ENCODE peak calls at places on chromosome 20, in seven cellular contexts. One of them, this sample, is unnamed.

GRCh38 chr20:56414842-56415765 is 3.0 kb downstream of the CASS4 start:
- DNase-seq in H1: no peak
- DNase-seq in GM12878: no peak
- DNase-seq in HCT116: no peak
- DNase-seq in K562: peak; percentile 54
- DNase-seq in SK-N-SH: no peak
- DNase-seq in HepG2: no peak
- DNase-seq in this sample: no peak

GRCh38 chr20:41242807-41243206 is 74.7 kb downstream of the ZHX3 start:
- DNase-seq in GM12878: no peak
- DNase-seq in K562: no peak
- DNase-seq in SK-N-SH: no peak
- DNase-seq in HepG2: no peak
- DNase-seq in HCT116: no peak
- DNase-seq in H1: no peak
- DNase-seq in this sample: no peak

GRCh38 chr20:31871602-31871954 is 1.1 kb downstream of the TTLL9 start:
- DNase-seq in HepG2: no peak
- DNase-seq in K562: no peak
- DNase-seq in SK-N-SH: no peak
- DNase-seq in HCT116: no peak
- DNase-seq in H1: no peak
- DNase-seq in GM12878: no peak
- DNase-seq in this sample: no peak

GRCh38 chr20:24470782-24471582 is 1.6 kb downstream of the SYNDIG1 start:
- DNase-seq in K562: no peak
- DNase-seq in SK-N-SH: no peak
- DNase-seq in HCT116: no peak
- DNase-seq in GM12878: no peak
- DNase-seq in H1: peak; percentile 60
- DNase-seq in HepG2: no peak
- DNase-seq in this sample: no peak

GRCh38 chr20:56949318-56949717 is 317.1 kb downstream of the BMP7 start:
- DNase-seq in H1: no peak
- DNase-seq in SK-N-SH: no peak
- DNase-seq in HepG2: no peak
- DNase-seq in HCT116: peak; percentile 22
- DNase-seq in GM12878: no peak
- DNase-seq in K562: peak; percentile 39
- DNase-seq in this sample: no peak

GRCh38 chr20:48626226-48626937 is 201.4 kb downstream of the PREX1 start:
- DNase-seq in GM12878: no peak
- DNase-seq in HCT116: no peak
- DNase-seq in H1: no peak
- DNase-seq in K562: no peak
- DNase-seq in HepG2: no peak
- DNase-seq in SK-N-SH: no peak
- DNase-seq in this sample: no peak

GRCh38 chr20:3235661-3236324 is 3.2 kb downstream of the SLC4A11 start:
- DNase-seq in HCT116: no peak
- DNase-seq in K562: no peak
- DNase-seq in GM12878: no peak
- DNase-seq in SK-N-SH: no peak
- DNase-seq in H1: no peak
- DNase-seq in HepG2: no peak
- DNase-seq in this sample: no peak

GRCh38 chr20:25286917-25287316 is 39.0 kb downstream of the PYGB start:
- DNase-seq in K562: no peak
- DNase-seq in GM12878: no peak
- DNase-seq in H1: no peak
- DNase-seq in SK-N-SH: no peak
- DNase-seq in HepG2: no peak
- DNase-seq in HCT116: no peak
- DNase-seq in this sample: no peak

GRCh38 chr20:21522479-21523397 is 8.9 kb upstream of the NKX2-2 start:
- DNase-seq in H1: peak; percentile 71
- DNase-seq in HCT116: no peak
- DNase-seq in GM12878: no peak
- DNase-seq in K562: no peak
- DNase-seq in SK-N-SH: peak; percentile 27
- DNase-seq in HepG2: no peak
- DNase-seq in this sample: no peak

GRCh38 chr20:57695012-57695411 is 14.8 kb downstream of the PMEPA1 start:
- DNase-seq in HCT116: peak; percentile 48
- DNase-seq in HepG2: no peak
- DNase-seq in K562: no peak
- DNase-seq in SK-N-SH: no peak
- DNase-seq in GM12878: no peak
- DNase-seq in H1: no peak
- DNase-seq in this sample: peak; percentile 97

GRCh38 chr20:51159303-51159702 is 136.4 kb upstream of the KCNG1 start:
- DNase-seq in H1: peak; percentile 33
- DNase-seq in HCT116: no peak
- DNase-seq in GM12878: no peak
- DNase-seq in HepG2: no peak
- DNase-seq in SK-N-SH: peak; percentile 73
- DNase-seq in K562: no peak
- DNase-seq in this sample: no peak

GRCh38 chr20:35648836-35649235 is 15.9 kb downstream of the CPNE1 start:
- DNase-seq in GM12878: no peak
- DNase-seq in K562: no peak
- DNase-seq in SK-N-SH: no peak
- DNase-seq in HepG2: no peak
- DNase-seq in H1: no peak
- DNase-seq in HCT116: no peak
- DNase-seq in this sample: no peak

GRCh38 chr20:39083781-39084180 is 121.6 kb downstream of the DHX35 start:
- DNase-seq in GM12878: no peak
- DNase-seq in H1: no peak
- DNase-seq in HCT116: no peak
- DNase-seq in HepG2: no peak
- DNase-seq in K562: no peak
- DNase-seq in SK-N-SH: no peak
- DNase-seq in this sample: no peak

GRCh38 chr20:31685853-31686641 is 36.6 kb downstream of the BCL2L1 start:
- DNase-seq in HCT116: no peak
- DNase-seq in H1: no peak
- DNase-seq in GM12878: no peak
- DNase-seq in HepG2: no peak
- DNase-seq in SK-N-SH: no peak
- DNase-seq in K562: no peak
- DNase-seq in this sample: no peak

GRCh38 chr20:10093087-10093591 is 58.4 kb downstream of the ANKEF1 start:
- DNase-seq in HepG2: no peak
- DNase-seq in K562: no peak
- DNase-seq in HCT116: no peak
- DNase-seq in H1: no peak
- DNase-seq in GM12878: no peak
- DNase-seq in SK-N-SH: no peak
- DNase-seq in this sample: peak; percentile 54

GRCh38 chr20:38172344-38172743 is 7.3 kb upstream of the TGM2 start:
- DNase-seq in HepG2: peak; percentile 48
- DNase-seq in GM12878: no peak
- DNase-seq in K562: no peak
- DNase-seq in H1: no peak
- DNase-seq in SK-N-SH: no peak
- DNase-seq in HCT116: no peak
- DNase-seq in this sample: no peak

GRCh38 chr20:43119720-43120119 is 70.0 kb downstream of the PTPRT start:
- DNase-seq in H1: no peak
- DNase-seq in HCT116: no peak
- DNase-seq in GM12878: no peak
- DNase-seq in HepG2: no peak
- DNase-seq in K562: no peak
- DNase-seq in SK-N-SH: no peak
- DNase-seq in this sample: no peak

GRCh38 chr20:32179515-32179914 is 28.0 kb downstream of the PLAGL2 start:
- DNase-seq in H1: no peak
- DNase-seq in GM12878: no peak
- DNase-seq in HepG2: no peak
- DNase-seq in HCT116: no peak
- DNase-seq in K562: no peak
- DNase-seq in SK-N-SH: no peak
- DNase-seq in this sample: no peak

DNA sequence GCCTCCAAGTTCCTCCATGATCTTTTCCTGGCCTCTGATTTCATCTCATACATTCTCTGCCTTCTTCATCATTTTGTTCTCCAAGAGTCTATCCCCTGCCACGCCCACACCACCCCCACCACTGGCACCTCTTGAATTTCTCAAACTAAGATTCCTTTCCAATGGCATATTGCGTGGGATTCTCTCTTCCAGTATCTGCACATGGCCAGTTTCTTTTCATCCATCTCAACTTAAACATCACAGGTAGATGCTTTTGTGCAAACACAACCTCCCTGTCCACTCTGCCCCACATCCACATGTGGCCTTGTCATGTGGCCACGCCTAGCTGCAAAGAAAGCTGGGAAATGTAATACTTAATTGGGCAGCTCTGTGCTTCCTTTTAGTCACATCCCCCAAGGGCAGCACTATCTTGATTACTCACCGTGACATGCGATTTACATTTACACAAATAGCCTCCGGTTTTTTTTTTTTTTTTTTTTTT is 33.4 kb upstream of the ZMYND8 start:
- DNase-seq in HCT116: no peak
- DNase-seq in GM12878: no peak
- DNase-seq in HepG2: no peak
- DNase-seq in K562: no peak
- DNase-seq in H1: no peak
- DNase-seq in SK-N-SH: no peak
- DNase-seq in this sample: peak; percentile 65
- TF ChIP-seq JUND in HCT116: no peak
- TF ChIP-seq JUND in GM12878: no peak
- TF ChIP-seq JUND in HepG2: no peak
- TF ChIP-seq JUND in K562: peak; percentile 28
- TF ChIP-seq JUND in H1: no peak
- TF ChIP-seq JUND in SK-N-SH: no peak
- TF ChIP-seq JUND in this sample: no peak

GRCh38 chr20:44228465-44229258 is 18.1 kb upstream of the OSER1 start:
- DNase-seq in K562: no peak
- DNase-seq in SK-N-SH: no peak
- DNase-seq in GM12878: no peak
- DNase-seq in H1: no peak
- DNase-seq in HCT116: no peak
- DNase-seq in HepG2: peak; percentile 70
- DNase-seq in this sample: peak; percentile 77

GRCh38 chr20:44233436-44234016 is 13.6 kb upstream of the GDAP1L1 start:
- DNase-seq in HepG2: no peak
- DNase-seq in K562: no peak
- DNase-seq in H1: no peak
- DNase-seq in HCT116: no peak
- DNase-seq in GM12878: no peak
- DNase-seq in SK-N-SH: no peak
- DNase-seq in this sample: no peak

GRCh38 chr20:44234566-44235317 is 12.4 kb upstream of the GDAP1L1 start:
- DNase-seq in HepG2: no peak
- DNase-seq in GM12878: no peak
- DNase-seq in H1: no peak
- DNase-seq in K562: no peak
- DNase-seq in SK-N-SH: no peak
- DNase-seq in HCT116: no peak
- DNase-seq in this sample: no peak

GRCh38 chr20:44231193-44231592 is 15.9 kb upstream of the GDAP1L1 start:
- DNase-seq in HepG2: peak; percentile 46
- DNase-seq in HCT116: no peak
- DNase-seq in K562: no peak
- DNase-seq in GM12878: no peak
- DNase-seq in H1: no peak
- DNase-seq in SK-N-SH: no peak
- DNase-seq in this sample: no peak

GRCh38 chr20:44231713-44232468 is 15.2 kb upstream of the GDAP1L1 start:
- DNase-seq in H1: no peak
- DNase-seq in HCT116: no peak
- DNase-seq in K562: no peak
- DNase-seq in HepG2: peak; percentile 49
- DNase-seq in SK-N-SH: no peak
- DNase-seq in GM12878: no peak
- DNase-seq in this sample: no peak
- TF ChIP-seq JUND in H1: no peak
- TF ChIP-seq JUND in HCT116: no peak
- TF ChIP-seq JUND in K562: no peak
- TF ChIP-seq JUND in HepG2: no peak
- TF ChIP-seq JUND in SK-N-SH: no peak
- TF ChIP-seq JUND in GM12878: no peak
- TF ChIP-seq JUND in this sample: no peak

DNA sequence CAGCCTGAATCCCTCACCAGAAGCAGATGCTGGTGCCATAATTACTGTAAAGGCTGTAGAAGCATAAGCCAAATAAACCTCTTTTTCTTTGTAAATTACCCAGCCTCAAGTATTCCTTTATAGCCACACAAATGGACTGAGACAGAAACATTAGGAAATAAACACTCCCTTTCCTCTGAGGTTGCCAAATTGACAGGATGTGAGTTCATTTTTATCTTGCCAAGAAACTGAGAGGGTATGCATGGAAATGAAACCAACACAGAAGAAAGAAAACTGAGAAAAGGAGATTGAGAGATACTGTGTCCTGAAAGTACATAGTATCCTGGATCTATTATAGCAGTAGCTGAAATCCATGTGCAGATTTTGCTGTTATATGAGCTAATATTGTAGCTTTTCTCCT is 481.1 kb downstream of the HAO1 start:
- DNase-seq in H1: no peak
- DNase-seq in HepG2: no peak
- DNase-seq in K562: no peak
- DNase-seq in GM12878: no peak
- DNase-seq in SK-N-SH: no peak
- DNase-seq in HCT116: no peak
- DNase-seq in this sample: no peak
- TF ChIP-seq JUND in H1: no peak
- TF ChIP-seq JUND in HepG2: no peak
- TF ChIP-seq JUND in K562: no peak
- TF ChIP-seq JUND in GM12878: no peak
- TF ChIP-seq JUND in SK-N-SH: no peak
- TF ChIP-seq JUND in HCT116: no peak
- TF ChIP-seq JUND in this sample: no peak

DNA sequence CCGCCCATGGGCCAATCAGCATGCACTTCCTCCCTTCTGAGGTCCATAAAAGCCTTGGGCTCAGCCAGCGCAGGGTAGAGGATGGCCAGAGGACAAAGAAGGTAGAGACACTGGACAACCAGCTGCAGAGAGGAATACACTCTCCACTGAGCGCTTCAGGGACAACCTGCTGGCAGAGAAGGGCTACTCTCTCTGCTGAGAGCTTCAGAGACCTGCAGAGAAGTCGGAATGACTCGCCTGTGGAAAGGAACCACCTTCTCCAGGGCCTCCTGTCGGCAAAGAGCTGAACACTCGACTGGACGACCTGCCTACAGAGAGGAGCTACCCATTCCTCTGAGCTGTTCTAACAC is 31.4 kb upstream of the SLA2 start:
- DNase-seq in HCT116: no peak
- DNase-seq in HepG2: no peak
- DNase-seq in K562: no peak
- DNase-seq in SK-N-SH: no peak
- DNase-seq in GM12878: no peak
- DNase-seq in H1: no peak
- DNase-seq in this sample: no peak
- TF ChIP-seq JUND in HCT116: no peak
- TF ChIP-seq JUND in HepG2: no peak
- TF ChIP-seq JUND in K562: no peak
- TF ChIP-seq JUND in SK-N-SH: no peak
- TF ChIP-seq JUND in GM12878: no peak
- TF ChIP-seq JUND in H1: no peak
- TF ChIP-seq JUND in this sample: no peak

GRCh38 chr20:63177785-63178444 is 38.0 kb downstream of the YTHDF1 start:
- DNase-seq in H1: peak; percentile 77
- DNase-seq in GM12878: no peak
- DNase-seq in SK-N-SH: no peak
- DNase-seq in HCT116: no peak
- DNase-seq in HepG2: no peak
- DNase-seq in K562: no peak
- DNase-seq in this sample: no peak
- TF ChIP-seq JUND in H1: no peak
- TF ChIP-seq JUND in GM12878: no peak
- TF ChIP-seq JUND in SK-N-SH: no peak
- TF ChIP-seq JUND in HCT116: no peak
- TF ChIP-seq JUND in HepG2: no peak
- TF ChIP-seq JUND in K562: no peak
- TF ChIP-seq JUND in this sample: no peak

This sample was measured in T47D.